ENCODE peak calls at places on chromosomes 11 and 22, in five cellular contexts. C, K, H, S and W are unnamed samples.

GRCh38 chr11:12871788-12872321 is 137.3 kb upstream of the RASSF10 start:
- DNase-seq in C (no peak), H (no peak), S (no peak), K (no peak), W (no peak)

GRCh38 chr11:74226907-74227306 is 55.8 kb downstream of the PPME1 start:
- DNase-seq in S (no peak), K (no peak), C (no peak), H (no peak), W (no peak)

GRCh38 chr22:22422629-22423112 is 85.9 kb downstream of the ZNF280B start:
- DNase-seq in H (no peak), S (peak; percentile 38), K (peak; percentile 63), C (peak; percentile 67), W (peak; percentile 74)

GRCh38 chr11:70584786-70585545 is 186.6 kb downstream of the CTTN start:
- DNase-seq in H (no peak), C (peak; percentile 38), S (no peak), K (no peak), W (no peak)

GRCh38 chr11:77201370-77201769 is 73.3 kb downstream of the MYO7A start:
- DNase-seq in S (no peak), C (no peak), K (no peak), H (no peak), W (no peak)

GRCh38 chr22:17712441-17712840 is 61.8 kb downstream of the BID start:
- DNase-seq in H (no peak), K (no peak), S (no peak), C (no peak), W (no peak)

GRCh38 chr11:103806130-103806900 is 230.1 kb upstream of the DDI1 start:
- DNase-seq in K (no peak), H (no peak), C (no peak), S (no peak), W (no peak)

GRCh38 chr11:128928400-128928799 is 14.3 kb downstream of the TP53AIP1 start:
- DNase-seq in C (no peak), S (no peak), K (no peak), H (no peak), W (no peak)

GRCh38 chr22:41517172-41518047 is 26.9 kb downstream of the POLR3H start:
- DNase-seq in K (peak; percentile 74), C (peak; percentile 85), H (no peak), S (peak; percentile 87), W (peak; percentile 84)

GRCh38 chr11:60978546-60979380 is 7.3 kb downstream of the CD6 start:
- DNase-seq in S (no peak), K (no peak), H (no peak), C (no peak), W (no peak)

GRCh38 chr11:61361237-61361636 is 445 bp downstream of the CYB561A3 start:
- DNase-seq in S (no peak), K (no peak), H (no peak), C (no peak), W (no peak)